ENCODE peak calls at places on chromosomes 7 and 10, in six cellular contexts. O is SK-N-SH, T is colonic mucosa, V is HL-60, J is stomach, F is thoracic aorta. Y is an unnamed sample.

GRCh38 chr7:2214636-2215035 is 18.1 kb downstream of the MAD1L1 start:
- DNase-seq in O (no peak), T (no peak), V (no peak), J (no peak), F (no peak), Y (no peak)

GRCh38 chr7:96686305-96686704 is 23.3 kb downstream of the SEM1 start:
- DNase-seq in O (no peak), T (no peak), V (no peak), J (no peak), F (no peak), Y (no peak)

GRCh38 chr10:93947055-93947454 is 46.7 kb upstream of the PLCE1 start:
- DNase-seq in O (no peak), T (no peak), V (no peak), J (no peak), F (no peak), Y (no peak)

GRCh38 chr10:77911535-77912123 is 14.9 kb downstream of the DLG5 start:
- DNase-seq in O (no peak), T (no peak), V (no peak), J (no peak), F (no peak), Y (no peak)

GRCh38 chr7:149725426-149725821 is 48.0 kb downstream of the ZNF467 start:
- DNase-seq in O (no peak), T (no peak), V (peak), J (no peak), F (no peak), Y (no peak)

GRCh38 chr7:29306276-29307036 is 111.9 kb downstream of the CHN2 start:
- DNase-seq in O (no peak), T (no peak), V (no peak), J (no peak), F (no peak), Y (no peak)

GRCh38 chr7:144468990-144469732 is 65.7 kb upstream of the NOBOX start:
- DNase-seq in O (no peak), T (no peak), V (no peak), J (no peak), F (no peak), Y (no peak)

GRCh38 chr10:12887780-12888179 is 113.7 kb downstream of the CCDC3 start:
- DNase-seq in O (no peak), T (no peak), V (no peak), J (no peak), F (no peak), Y (no peak)

GRCh38 chr7:76069238-76069638 is 21.3 kb downstream of the MDH2 start:
- DNase-seq in O (peak), T (peak), V (peak), J (peak), F (no peak), Y (peak)

GRCh38 chr10:43667317-43667731 is 18.6 kb upstream of the ZNF32 start:
- DNase-seq in O (peak), T (no peak), V (no peak), J (no peak), F (no peak), Y (no peak)

GRCh38 chr7:157139142-157140117 is 704 bp downstream of the UBE3C start:
- DNase-seq in O (no peak), T (peak), V (no peak), J (peak), F (no peak), Y (peak)

GRCh38 chr7:80134536-80135305 is at the start of gene GNAI1:
- DNase-seq in O (peak), T (peak), V (peak), J (peak), F (no peak), Y (peak)

GRCh38 chr7:56081626-56082340 is 11.0 kb downstream of the PHKG1 start:
- DNase-seq in O (no peak), T (no peak), V (no peak), J (no peak), F (no peak), Y (no peak)

GRCh38 chr10:60955957-60956425 is 12.0 kb upstream of the RHOBTB1 start:
- DNase-seq in O (no peak), T (no peak), V (no peak), J (no peak), F (no peak), Y (no peak)

GRCh38 chr7:25289522-25289921 is 61.2 kb upstream of the NPVF start:
- DNase-seq in O (no peak), T (no peak), V (no peak), J (no peak), F (no peak), Y (no peak)

GRCh38 chr10:6583447-6583846 is 3.4 kb upstream of the PRKCQ start:
- DNase-seq in O (no peak), T (no peak), V (no peak), J (no peak), F (no peak), Y (no peak)

GRCh38 chr10:109427421-109427820 is 495.9 kb downstream of the XPNPEP1 start:
- DNase-seq in O (no peak), T (no peak), V (no peak), J (no peak), F (no peak), Y (no peak)

GRCh38 chr7:82204694-82205093 is 238.9 kb downstream of the CACNA2D1 start:
- DNase-seq in O (no peak), T (no peak), V (peak), J (no peak), F (no peak), Y (no peak)

GRCh38 chr10:122407375-122408125 is 33.0 kb downstream of the PLEKHA1 start:
- DNase-seq in O (no peak), T (no peak), V (no peak), J (no peak), F (no peak), Y (no peak)

GRCh38 chr7:155811895-155812761 is at the start of gene SHH:
- DNase-seq in O (no peak), T (no peak), V (no peak), J (no peak), F (no peak), Y (no peak)

GRCh38 chr10:8255301-8255700 is 200.8 kb downstream of the GATA3 start:
- DNase-seq in O (no peak), T (no peak), V (no peak), J (no peak), F (no peak), Y (no peak)
- H3K27ac ChIP-seq in O (no peak), T (no peak), V (no peak), J (no peak), F (no peak), Y (no peak)

GRCh38 chr10:85992324-85992723 is 374.3 kb downstream of the GRID1 start:
- DNase-seq in O (no peak), T (no peak), V (no peak), J (no peak), F (no peak), Y (no peak)

GRCh38 chr10:85993140-85993539 is 373.5 kb downstream of the GRID1 start:
- DNase-seq in O (no peak), T (no peak), V (no peak), J (no peak), F (no peak), Y (no peak)

GRCh38 chr10:85997544-85997943 is 369.1 kb downstream of the GRID1 start:
- DNase-seq in O (no peak), T (no peak), V (no peak), J (no peak), F (no peak), Y (no peak)

GRCh38 chr10:85993840-85994507 is 372.6 kb downstream of the GRID1 start:
- DNase-seq in O (peak), T (no peak), V (no peak), J (no peak), F (no peak), Y (no peak)

GRCh38 chr10:85995791-85996190 is 370.8 kb downstream of the GRID1 start:
- DNase-seq in O (peak), T (peak), V (peak), J (peak), F (no peak), Y (no peak)
- TF ChIP-seq CTCF in O (no peak), T (no peak), V (no peak), J (no peak), F (no peak), Y (peak)

GRCh38 chr10:102988404-102989314 is 70.6 kb downstream of the CNNM2 start:
- DNase-seq in O (no peak), T (no peak), V (no peak), J (no peak), F (no peak), Y (no peak)

GRCh38 chr10:102984086-102984485 is 66.0 kb downstream of the CNNM2 start:
- DNase-seq in O (no peak), T (no peak), V (no peak), J (no peak), F (no peak), Y (no peak)

GRCh38 chr10:102982281-102982680 is 64.2 kb downstream of the CNNM2 start:
- DNase-seq in O (no peak), T (no peak), V (no peak), J (no peak), F (no peak), Y (no peak)

DNA sequence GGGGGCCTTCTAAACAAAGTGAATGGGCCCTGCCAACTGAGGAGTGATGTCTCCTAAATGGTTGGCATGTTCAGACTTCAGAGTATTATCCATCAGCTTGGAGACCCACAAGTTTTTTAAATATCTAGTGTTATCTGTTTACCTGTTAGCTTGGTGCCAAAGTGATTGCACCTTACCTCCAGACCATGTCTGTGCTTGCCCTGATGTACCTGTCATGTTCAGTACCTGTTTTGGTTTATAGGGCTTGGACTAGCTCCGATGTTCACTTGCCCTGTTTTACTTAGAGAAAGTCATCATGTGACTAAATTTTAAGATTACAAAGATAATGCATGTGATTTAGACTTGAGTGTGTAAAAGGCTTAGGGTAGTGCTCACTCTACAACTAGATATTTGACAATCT is 67.7 kb downstream of the CNNM2 start:
- DNase-seq in O (no peak), T (no peak), V (no peak), J (no peak), F (no peak), Y (no peak)
- H3K27ac ChIP-seq in O (no peak), T (no peak), V (no peak), J (no peak), F (no peak), Y (no peak)

GRCh38 chr10:70052462-70053211 is at the start of gene MACROH2A2:
- DNase-seq in O (peak), T (peak), V (peak), J (peak), F (no peak), Y (peak)
- TF ChIP-seq CTCF in O (peak), T (peak), V (no peak), J (peak), F (peak), Y (no peak)

DNA sequence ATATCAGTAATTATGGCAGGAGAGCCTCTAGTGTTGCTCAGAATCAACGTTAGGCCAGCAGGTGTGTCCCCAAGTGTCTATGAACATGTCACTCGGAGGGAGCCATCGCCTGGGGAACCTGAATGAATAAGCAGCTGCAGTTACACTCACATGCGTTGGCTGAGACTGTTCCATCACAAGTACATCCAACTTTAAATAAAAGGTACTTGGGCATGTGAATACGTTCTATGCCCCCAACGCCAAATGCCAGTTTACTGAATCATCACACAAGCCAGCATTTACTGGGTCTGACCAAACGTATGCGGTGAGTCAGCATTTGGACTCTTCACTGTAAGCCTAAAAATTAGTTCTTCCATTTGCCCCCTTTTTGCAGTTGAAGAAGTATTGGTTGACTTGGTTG is 207.6 kb upstream of the PLXNA4 start:
- DNase-seq in O (no peak), T (no peak), V (no peak), J (no peak), F (no peak), Y (no peak)
- H3K27ac ChIP-seq in O (no peak), T (no peak), V (no peak), J (no peak), F (no peak), Y (no peak)

GRCh38 chr7:154371424-154371823 is 319.2 kb downstream of the DPP6 start:
- DNase-seq in O (no peak), T (no peak), V (no peak), J (no peak), F (no peak), Y (no peak)
- TF ChIP-seq CTCF in O (no peak), T (no peak), V (no peak), J (no peak), F (no peak), Y (no peak)

DNA sequence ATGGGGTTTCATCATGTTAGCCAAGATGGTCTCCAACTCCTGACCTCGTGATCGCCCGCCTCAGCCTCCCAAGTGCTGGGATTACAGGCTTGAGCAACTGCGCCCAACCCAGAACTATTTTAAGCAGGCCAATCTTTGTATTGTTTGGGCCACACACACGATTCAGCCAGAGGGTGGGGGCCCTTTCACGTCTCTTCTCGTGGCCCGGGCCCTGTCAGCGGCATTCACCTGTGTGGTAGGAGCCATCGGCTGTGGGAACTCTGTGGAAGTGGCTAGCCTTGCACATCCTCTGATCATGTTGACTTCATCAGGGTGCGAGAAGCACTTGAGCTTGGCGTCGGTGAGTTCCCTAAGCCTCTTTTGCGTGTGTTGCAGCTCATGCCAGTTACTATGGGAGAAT is 16.9 kb downstream of the SUN1 start:
- DNase-seq in O (no peak), T (no peak), V (no peak), J (no peak), F (no peak), Y (peak)
- H3K27ac ChIP-seq in O (no peak), T (no peak), V (no peak), J (no peak), F (no peak), Y (no peak)

GRCh38 chr7:95529701-95530100 is 44.0 kb downstream of the ASB4 start:
- DNase-seq in O (no peak), T (no peak), V (no peak), J (no peak), F (no peak), Y (no peak)

GRCh38 chr7:95526128-95526738 is 40.5 kb downstream of the ASB4 start:
- DNase-seq in O (no peak), T (no peak), V (no peak), J (no peak), F (no peak), Y (no peak)

GRCh38 chr7:95527033-95527775 is 41.5 kb downstream of the ASB4 start:
- DNase-seq in O (peak), T (peak), V (peak), J (no peak), F (no peak), Y (peak)

GRCh38 chr7:95525503-95525902 is 39.8 kb downstream of the ASB4 start:
- DNase-seq in O (no peak), T (no peak), V (no peak), J (no peak), F (no peak), Y (no peak)

GRCh38 chr7:95527776-95528250 is 42.1 kb downstream of the ASB4 start:
- DNase-seq in O (no peak), T (no peak), V (no peak), J (no peak), F (no peak), Y (no peak)
- TF ChIP-seq CTCF in O (no peak), T (no peak), V (no peak), J (no peak), F (peak), Y (no peak)

GRCh38 chr7:105653441-105654005 is 72.2 kb upstream of the EFCAB10 start:
- DNase-seq in O (no peak), T (no peak), V (no peak), J (peak), F (no peak), Y (peak)

GRCh38 chr7:105656922-105657521 is 75.7 kb upstream of the EFCAB10 start:
- DNase-seq in O (peak), T (peak), V (peak), J (peak), F (no peak), Y (no peak)

GRCh38 chr7:105654994-105655900 is 74.0 kb upstream of the EFCAB10 start:
- DNase-seq in O (peak), T (no peak), V (no peak), J (peak), F (no peak), Y (peak)

GRCh38 chr7:105654095-105654686 is 72.9 kb upstream of the EFCAB10 start:
- DNase-seq in O (no peak), T (no peak), V (no peak), J (no peak), F (no peak), Y (no peak)

DNA sequence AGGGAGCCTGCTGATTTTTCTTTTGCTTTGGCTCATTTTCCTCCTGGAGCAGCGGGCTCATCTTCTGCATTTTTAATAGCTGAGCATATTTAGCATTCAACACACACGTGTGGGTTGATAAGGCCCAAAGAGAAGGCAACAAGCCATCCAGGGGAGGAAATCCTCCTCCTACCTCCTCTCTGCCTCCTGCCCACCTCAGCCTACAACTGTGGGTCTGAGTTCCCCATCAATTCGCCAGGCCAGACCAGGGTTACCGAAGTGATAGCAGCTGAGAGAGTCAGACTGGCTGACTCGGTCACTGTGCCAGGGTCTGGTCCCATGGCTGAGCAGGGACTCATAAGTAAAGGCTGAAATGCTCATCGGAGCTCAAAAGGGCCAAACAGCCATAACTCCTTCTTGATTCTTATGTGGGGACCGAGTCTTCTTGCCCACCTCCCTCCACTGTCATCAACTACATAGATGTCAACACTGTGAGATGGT is 74.6 kb upstream of the EFCAB10 start:
- DNase-seq in O (no peak), T (no peak), V (no peak), J (no peak), F (no peak), Y (no peak)
- H3K27ac ChIP-seq in O (peak), T (no peak), V (no peak), J (no peak), F (no peak), Y (no peak)

Y was measured in pancreas.